ENCODE peak calls at places on chromosomes 12 and 14, in nine cellular contexts. One of them, this sample, is unnamed. For H3K4me1, the result is how much of the 10 kb centered on the place peaks cover.

GRCh38 chr12:6370994-6371754 is 4.2 kb downstream of the SCNN1A start:
- DNase-seq in colonic mucosa: peak
- DNase-seq in Peyer's patch: peak
- DNase-seq in H9: peak
- DNase-seq in left lung: peak
- DNase-seq in sigmoid colon: peak
- DNase-seq in left ventricle myocardium inferior: no peak
- DNase-seq in pancreas: peak
- DNase-seq in CD8-positive, alpha-beta T cell: no peak
- DNase-seq in this sample: no peak

GRCh38 chr12:130960787-130961186 is 7.1 kb downstream of the ADGRD1 start:
- DNase-seq in colonic mucosa: no peak
- DNase-seq in H9: no peak
- DNase-seq in sigmoid colon: no peak
- DNase-seq in Peyer's patch: peak
- DNase-seq in left ventricle myocardium inferior: no peak
- DNase-seq in CD8-positive, alpha-beta T cell: no peak
- DNase-seq in left lung: no peak
- DNase-seq in pancreas: no peak
- DNase-seq in this sample: no peak

GRCh38 chr14:59422069-59422881 is 42.9 kb downstream of the GPR135 start:
- DNase-seq in left ventricle myocardium inferior: no peak
- DNase-seq in left lung: no peak
- DNase-seq in pancreas: no peak
- DNase-seq in CD8-positive, alpha-beta T cell: no peak
- DNase-seq in colonic mucosa: no peak
- DNase-seq in Peyer's patch: no peak
- DNase-seq in sigmoid colon: no peak
- DNase-seq in H9: no peak
- DNase-seq in this sample: no peak

GRCh38 chr12:79444089-79444488 is 246.7 kb downstream of the PAWR start:
- DNase-seq in left lung: no peak
- DNase-seq in left ventricle myocardium inferior: no peak
- DNase-seq in H9: no peak
- DNase-seq in pancreas: no peak
- DNase-seq in Peyer's patch: no peak
- DNase-seq in colonic mucosa: no peak
- DNase-seq in CD8-positive, alpha-beta T cell: no peak
- DNase-seq in sigmoid colon: no peak
- DNase-seq in this sample: no peak

GRCh38 chr14:57583396-57583795 is 89.7 kb upstream of the CCDC198 start:
- DNase-seq in CD8-positive, alpha-beta T cell: no peak
- DNase-seq in Peyer's patch: no peak
- DNase-seq in left ventricle myocardium inferior: no peak
- DNase-seq in H9: peak
- DNase-seq in pancreas: no peak
- DNase-seq in colonic mucosa: no peak
- DNase-seq in sigmoid colon: no peak
- DNase-seq in left lung: no peak
- DNase-seq in this sample: no peak

GRCh38 chr14:104604461-104605449 is at the start of gene TMEM179:
- DNase-seq in pancreas: no peak
- DNase-seq in Peyer's patch: peak
- DNase-seq in colonic mucosa: no peak
- DNase-seq in sigmoid colon: peak
- DNase-seq in H9: peak
- DNase-seq in left lung: peak
- DNase-seq in left ventricle myocardium inferior: no peak
- DNase-seq in CD8-positive, alpha-beta T cell: no peak
- DNase-seq in this sample: no peak

GRCh38 chr12:2083561-2083960 is 30.8 kb downstream of the CACNA1C start:
- DNase-seq in H9: no peak
- DNase-seq in Peyer's patch: no peak
- DNase-seq in sigmoid colon: no peak
- DNase-seq in CD8-positive, alpha-beta T cell: no peak
- DNase-seq in pancreas: no peak
- DNase-seq in left ventricle myocardium inferior: no peak
- DNase-seq in colonic mucosa: no peak
- DNase-seq in left lung: no peak
- DNase-seq in this sample: no peak

GRCh38 chr12:100539209-100539608 is 34.3 kb upstream of the GAS2L3 start:
- DNase-seq in left ventricle myocardium inferior: no peak
- DNase-seq in left lung: no peak
- DNase-seq in sigmoid colon: no peak
- DNase-seq in colonic mucosa: peak
- DNase-seq in Peyer's patch: no peak
- DNase-seq in H9: peak
- DNase-seq in pancreas: no peak
- DNase-seq in CD8-positive, alpha-beta T cell: no peak
- DNase-seq in this sample: no peak

GRCh38 chr14:31045501-31046080 is 19.4 kb upstream of the STRN3 start:
- DNase-seq in left ventricle myocardium inferior: no peak
- DNase-seq in CD8-positive, alpha-beta T cell: no peak
- DNase-seq in H9: no peak
- DNase-seq in sigmoid colon: no peak
- DNase-seq in left lung: no peak
- DNase-seq in pancreas: no peak
- DNase-seq in Peyer's patch: no peak
- DNase-seq in colonic mucosa: no peak
- DNase-seq in this sample: no peak

GRCh38 chr14:54642950-54643695 is 76.2 kb downstream of the SAMD4A start:
- DNase-seq in H9: no peak
- DNase-seq in pancreas: no peak
- DNase-seq in colonic mucosa: no peak
- DNase-seq in left lung: no peak
- DNase-seq in Peyer's patch: no peak
- DNase-seq in left ventricle myocardium inferior: no peak
- DNase-seq in CD8-positive, alpha-beta T cell: no peak
- DNase-seq in sigmoid colon: no peak
- DNase-seq in this sample: no peak

GRCh38 chr14:32588448-32589320 is 259.6 kb downstream of the AKAP6 start:
- DNase-seq in pancreas: no peak
- DNase-seq in CD8-positive, alpha-beta T cell: no peak
- DNase-seq in H9: peak
- DNase-seq in left ventricle myocardium inferior: no peak
- DNase-seq in sigmoid colon: no peak
- DNase-seq in Peyer's patch: peak
- DNase-seq in colonic mucosa: no peak
- DNase-seq in left lung: no peak
- DNase-seq in this sample: no peak

GRCh38 chr12:46711756-46712155 is 114.0 kb downstream of the SLC38A4 start:
- DNase-seq in CD8-positive, alpha-beta T cell: no peak
- DNase-seq in colonic mucosa: no peak
- DNase-seq in H9: no peak
- DNase-seq in left lung: no peak
- DNase-seq in pancreas: no peak
- DNase-seq in left ventricle myocardium inferior: no peak
- DNase-seq in Peyer's patch: no peak
- DNase-seq in sigmoid colon: no peak
- DNase-seq in this sample: no peak

GRCh38 chr14:22572562-22573058 is 16.4 kb downstream of the DAD1 start:
- DNase-seq in CD8-positive, alpha-beta T cell: no peak
- DNase-seq in left lung: no peak
- DNase-seq in colonic mucosa: no peak
- DNase-seq in sigmoid colon: no peak
- DNase-seq in left ventricle myocardium inferior: no peak
- DNase-seq in Peyer's patch: no peak
- DNase-seq in H9: no peak
- DNase-seq in pancreas: no peak
- DNase-seq in this sample: no peak

GRCh38 chr12:68745376-68745903 is 536 bp upstream of the SLC35E3 start:
- DNase-seq in CD8-positive, alpha-beta T cell: no peak
- DNase-seq in left lung: no peak
- DNase-seq in Peyer's patch: no peak
- DNase-seq in left ventricle myocardium inferior: no peak
- DNase-seq in sigmoid colon: no peak
- DNase-seq in H9: no peak
- DNase-seq in pancreas: no peak
- DNase-seq in colonic mucosa: no peak
- DNase-seq in this sample: no peak

GRCh38 chr12:56041579-56042429 is at the start of gene RPS26:
- DNase-seq in left ventricle myocardium inferior: peak
- DNase-seq in CD8-positive, alpha-beta T cell: peak
- DNase-seq in pancreas: peak
- DNase-seq in sigmoid colon: peak
- DNase-seq in colonic mucosa: peak
- DNase-seq in Peyer's patch: peak
- DNase-seq in left lung: peak
- DNase-seq in H9: peak
- DNase-seq in this sample: peak

GRCh38 chr12:2629051-2629450 is 165.7 kb upstream of the FKBP4 start:
- DNase-seq in left lung: no peak
- DNase-seq in Peyer's patch: no peak
- DNase-seq in H9: no peak
- DNase-seq in CD8-positive, alpha-beta T cell: no peak
- DNase-seq in left ventricle myocardium inferior: no peak
- DNase-seq in colonic mucosa: no peak
- DNase-seq in pancreas: no peak
- DNase-seq in sigmoid colon: no peak
- DNase-seq in this sample: no peak

GRCh38 chr14:61147369-61147897 is 133.7 kb downstream of the TMEM30B start:
- DNase-seq in left lung: no peak
- DNase-seq in Peyer's patch: no peak
- DNase-seq in colonic mucosa: no peak
- DNase-seq in left ventricle myocardium inferior: no peak
- DNase-seq in sigmoid colon: no peak
- DNase-seq in CD8-positive, alpha-beta T cell: no peak
- DNase-seq in H9: no peak
- DNase-seq in pancreas: no peak
- DNase-seq in this sample: no peak

GRCh38 chr14:61334197-61334701 is 12.9 kb downstream of the PRKCH start:
- DNase-seq in colonic mucosa: no peak
- DNase-seq in CD8-positive, alpha-beta T cell: peak
- DNase-seq in left lung: no peak
- DNase-seq in sigmoid colon: no peak
- DNase-seq in Peyer's patch: no peak
- DNase-seq in H9: no peak
- DNase-seq in left ventricle myocardium inferior: no peak
- DNase-seq in pancreas: no peak
- DNase-seq in this sample: no peak

GRCh38 chr12:1936406-1937320 is 18.2 kb upstream of the CACNA2D4 start:
- DNase-seq in left ventricle myocardium inferior: peak
- DNase-seq in CD8-positive, alpha-beta T cell: no peak
- DNase-seq in pancreas: peak
- DNase-seq in left lung: peak
- DNase-seq in sigmoid colon: peak
- DNase-seq in Peyer's patch: no peak
- DNase-seq in H9: peak
- DNase-seq in colonic mucosa: peak
- DNase-seq in this sample: no peak

GRCh38 chr12:124938066-124938465 is 23.6 kb upstream of the UBC start:
- DNase-seq in left ventricle myocardium inferior: no peak
- DNase-seq in Peyer's patch: no peak
- DNase-seq in pancreas: no peak
- DNase-seq in left lung: no peak
- DNase-seq in CD8-positive, alpha-beta T cell: no peak
- DNase-seq in colonic mucosa: no peak
- DNase-seq in sigmoid colon: no peak
- DNase-seq in H9: no peak
- DNase-seq in this sample: no peak
- H3K4me1 ChIP-seq in left ventricle myocardium inferior: under half
- H3K4me1 ChIP-seq in Peyer's patch: under half
- H3K4me1 ChIP-seq in pancreas: under half
- H3K4me1 ChIP-seq in left lung: under half
- H3K4me1 ChIP-seq in CD8-positive, alpha-beta T cell: under half
- H3K4me1 ChIP-seq in colonic mucosa: under half
- H3K4me1 ChIP-seq in sigmoid colon: under half
- H3K4me1 ChIP-seq in H9: under half
- H3K4me1 ChIP-seq in this sample: under half

GRCh38 chr12:132272706-132273105 is 56.7 kb downstream of the GALNT9 start:
- DNase-seq in pancreas: no peak
- DNase-seq in left lung: no peak
- DNase-seq in colonic mucosa: no peak
- DNase-seq in Peyer's patch: no peak
- DNase-seq in H9: no peak
- DNase-seq in sigmoid colon: no peak
- DNase-seq in left ventricle myocardium inferior: no peak
- DNase-seq in CD8-positive, alpha-beta T cell: no peak
- DNase-seq in this sample: no peak
- H3K4me1 ChIP-seq in pancreas: under half
- H3K4me1 ChIP-seq in left lung: under half
- H3K4me1 ChIP-seq in colonic mucosa: under half
- H3K4me1 ChIP-seq in Peyer's patch: under half
- H3K4me1 ChIP-seq in H9: under half
- H3K4me1 ChIP-seq in sigmoid colon: under half
- H3K4me1 ChIP-seq in left ventricle myocardium inferior: under half
- H3K4me1 ChIP-seq in CD8-positive, alpha-beta T cell: under half
- H3K4me1 ChIP-seq in this sample: under half

GRCh38 chr12:92121826-92122225 is 23.8 kb downstream of the BTG1 start:
- DNase-seq in left lung: no peak
- DNase-seq in left ventricle myocardium inferior: no peak
- DNase-seq in colonic mucosa: no peak
- DNase-seq in H9: no peak
- DNase-seq in Peyer's patch: no peak
- DNase-seq in CD8-positive, alpha-beta T cell: no peak
- DNase-seq in pancreas: no peak
- DNase-seq in sigmoid colon: no peak
- DNase-seq in this sample: no peak

GRCh38 chr12:92128612-92129011 is 17.0 kb downstream of the BTG1 start:
- DNase-seq in colonic mucosa: no peak
- DNase-seq in left lung: no peak
- DNase-seq in left ventricle myocardium inferior: no peak
- DNase-seq in pancreas: no peak
- DNase-seq in H9: no peak
- DNase-seq in Peyer's patch: no peak
- DNase-seq in CD8-positive, alpha-beta T cell: no peak
- DNase-seq in sigmoid colon: no peak
- DNase-seq in this sample: no peak

GRCh38 chr12:92123780-92124707 is 21.6 kb downstream of the BTG1 start:
- DNase-seq in sigmoid colon: no peak
- DNase-seq in Peyer's patch: no peak
- DNase-seq in H9: no peak
- DNase-seq in pancreas: no peak
- DNase-seq in CD8-positive, alpha-beta T cell: no peak
- DNase-seq in colonic mucosa: no peak
- DNase-seq in left ventricle myocardium inferior: no peak
- DNase-seq in left lung: no peak
- DNase-seq in this sample: no peak

GRCh38 chr12:92122941-92123779 is 22.5 kb downstream of the BTG1 start:
- DNase-seq in CD8-positive, alpha-beta T cell: no peak
- DNase-seq in colonic mucosa: no peak
- DNase-seq in left ventricle myocardium inferior: no peak
- DNase-seq in sigmoid colon: no peak
- DNase-seq in Peyer's patch: no peak
- DNase-seq in left lung: no peak
- DNase-seq in H9: no peak
- DNase-seq in pancreas: no peak
- DNase-seq in this sample: no peak

GRCh38 chr12:92124708-92125067 is 21.0 kb downstream of the BTG1 start:
- DNase-seq in colonic mucosa: no peak
- DNase-seq in Peyer's patch: no peak
- DNase-seq in pancreas: no peak
- DNase-seq in H9: no peak
- DNase-seq in sigmoid colon: no peak
- DNase-seq in left ventricle myocardium inferior: no peak
- DNase-seq in left lung: no peak
- DNase-seq in CD8-positive, alpha-beta T cell: no peak
- DNase-seq in this sample: no peak
- H3K4me1 ChIP-seq in colonic mucosa: under half
- H3K4me1 ChIP-seq in Peyer's patch: under half
- H3K4me1 ChIP-seq in pancreas: under half
- H3K4me1 ChIP-seq in H9: under half
- H3K4me1 ChIP-seq in sigmoid colon: under half
- H3K4me1 ChIP-seq in left ventricle myocardium inferior: under half
- H3K4me1 ChIP-seq in left lung: half or more
- H3K4me1 ChIP-seq in CD8-positive, alpha-beta T cell: half or more
- H3K4me1 ChIP-seq in this sample: under half

GRCh38 chr12:104656383-104656782 is 199.6 kb downstream of the CHST11 start:
- DNase-seq in colonic mucosa: no peak
- DNase-seq in H9: no peak
- DNase-seq in Peyer's patch: no peak
- DNase-seq in CD8-positive, alpha-beta T cell: no peak
- DNase-seq in pancreas: no peak
- DNase-seq in sigmoid colon: no peak
- DNase-seq in left ventricle myocardium inferior: no peak
- DNase-seq in left lung: no peak
- DNase-seq in this sample: no peak
- H3K4me1 ChIP-seq in colonic mucosa: under half
- H3K4me1 ChIP-seq in H9: under half
- H3K4me1 ChIP-seq in Peyer's patch: under half
- H3K4me1 ChIP-seq in CD8-positive, alpha-beta T cell: under half
- H3K4me1 ChIP-seq in pancreas: under half
- H3K4me1 ChIP-seq in sigmoid colon: under half
- H3K4me1 ChIP-seq in left ventricle myocardium inferior: under half
- H3K4me1 ChIP-seq in left lung: under half
- H3K4me1 ChIP-seq in this sample: under half